ENCODE peak calls at places on chromosome 16, in ten cellular contexts. P is body of pancreas, E is transverse colon, Y is heart left ventricle, X is ovary, D is IMR-90, T is Peyer's patch, F is uterus, S is A549, O is prostate gland. H is an unnamed sample.

GRCh38 chr16:69040144-69040909 is 65.1 kb upstream of the HAS3 start:
- DNase-seq in P (no peak), E (no peak), Y (no peak), X (no peak), D (peak), T (no peak), F (no peak), S (peak), O (no peak), H (no peak)

GRCh38 chr16:25198021-25198420 is 18.7 kb upstream of the AQP8 start:
- DNase-seq in P (no peak), E (no peak), Y (no peak), X (no peak), D (peak), T (no peak), F (no peak), S (peak), O (no peak), H (no peak)

GRCh38 chr16:76157629-76158028 is 119.6 kb upstream of the CNTNAP4 start:
- DNase-seq in P (no peak), E (no peak), Y (no peak), X (no peak), D (no peak), T (no peak), F (no peak), S (no peak), O (no peak), H (no peak)

GRCh38 chr16:11309895-11310633 is 28.9 kb upstream of the PRM1 start:
- DNase-seq in P (no peak), E (no peak), Y (no peak), X (peak), D (no peak), T (no peak), F (no peak), S (no peak), O (no peak), H (no peak)

GRCh38 chr16:3690991-3691720 is 26.2 kb downstream of the TRAP1 start:
- DNase-seq in P (no peak), E (no peak), Y (no peak), X (no peak), D (no peak), T (no peak), F (peak), S (peak), O (no peak), H (no peak)

GRCh38 chr16:47136101-47136820 is 7.5 kb downstream of the NETO2 start:
- DNase-seq in P (no peak), E (no peak), Y (no peak), X (no peak), D (peak), T (no peak), F (no peak), S (peak), O (no peak), H (no peak)

GRCh38 chr16:58046936-58047335 is 21.4 kb downstream of the MMP15 start:
- DNase-seq in P (no peak), E (peak), Y (no peak), X (no peak), D (no peak), T (peak), F (no peak), S (no peak), O (no peak), H (no peak)

GRCh38 chr16:20866161-20866772 is 33.9 kb downstream of the DCUN1D3 start:
- DNase-seq in P (peak), E (peak), Y (peak), X (no peak), D (peak), T (no peak), F (no peak), S (peak), O (no peak), H (peak)

GRCh38 chr16:20610192-20610891 is 34.2 kb upstream of the ACSM2B start:
- DNase-seq in P (no peak), E (no peak), Y (no peak), X (no peak), D (no peak), T (no peak), F (no peak), S (no peak), O (no peak), H (no peak)

GRCh38 chr16:67029249-67030096 is 524 bp downstream of the CBFB start:
- DNase-seq in P (peak), E (peak), Y (peak), X (peak), D (peak), T (peak), F (peak), S (peak), O (peak), H (peak)

GRCh38 chr16:58339452-58339938 is 44.7 kb upstream of the PRSS54 start:
- DNase-seq in P (no peak), E (no peak), Y (peak), X (no peak), D (no peak), T (no peak), F (no peak), S (peak), O (no peak), H (no peak)

GRCh38 chr16:4767872-4768548 is 1.0 kb upstream of the ZNF500 start:
- DNase-seq in P (peak), E (peak), Y (no peak), X (peak), D (peak), T (no peak), F (peak), S (peak), O (no peak), H (no peak)

GRCh38 chr16:78177218-78177617 is 77.8 kb downstream of the WWOX start:
- DNase-seq in P (no peak), E (no peak), Y (no peak), X (no peak), D (no peak), T (no peak), F (no peak), S (no peak), O (no peak), H (no peak)

GRCh38 chr16:58670946-58671583 is 13.5 kb downstream of the SLC38A7 start:
- DNase-seq in P (no peak), E (no peak), Y (no peak), X (no peak), D (no peak), T (no peak), F (no peak), S (no peak), O (no peak), H (no peak)

GRCh38 chr16:5709889-5710288 is 612.3 kb upstream of the EEF2KMT start:
- DNase-seq in P (no peak), E (no peak), Y (no peak), X (no peak), D (peak), T (no peak), F (no peak), S (no peak), O (no peak), H (no peak)

GRCh38 chr16:52574105-52574437 is 27.1 kb upstream of the TOX3 start:
- DNase-seq in P (no peak), E (no peak), Y (no peak), X (no peak), D (no peak), T (no peak), F (no peak), S (no peak), O (no peak), H (no peak)

GRCh38 chr16:27199747-27200146 is 3.6 kb upstream of the KDM8 start:
- DNase-seq in P (no peak), E (no peak), Y (no peak), X (no peak), D (no peak), T (no peak), F (no peak), S (no peak), O (no peak), H (no peak)

GRCh38 chr16:89153848-89154271 is 17.7 kb upstream of the CDH15 start:
- DNase-seq in P (no peak), E (no peak), Y (no peak), X (no peak), D (no peak), T (no peak), F (no peak), S (no peak), O (peak), H (no peak)

GRCh38 chr16:20763461-20764232 is at the start of gene ACSM3:
- DNase-seq in P (peak), E (peak), Y (peak), X (peak), D (peak), T (peak), F (peak), S (peak), O (peak), H (peak)

GRCh38 chr16:31010539-31010938 is at the start of gene STX1B:
- DNase-seq in P (no peak), E (peak), Y (no peak), X (no peak), D (no peak), T (no peak), F (no peak), S (no peak), O (no peak), H (no peak)
- TF ChIP-seq POLR2A in P (no peak), E (no peak), Y (no peak), X (no peak), D (no peak), T (no peak), F (no peak), S (no peak), O (no peak), H (no peak)

GRCh38 chr16:648071-648785 is 937 bp upstream of the WDR90 start:
- DNase-seq in P (peak), E (peak), Y (no peak), X (no peak), D (no peak), T (peak), F (no peak), S (peak), O (peak), H (peak)

GRCh38 chr16:651844-652243 is 2.7 kb downstream of the WDR90 start:
- DNase-seq in P (no peak), E (no peak), Y (no peak), X (no peak), D (no peak), T (no peak), F (no peak), S (no peak), O (no peak), H (no peak)

GRCh38 chr16:647173-647902 is 1.8 kb upstream of the WDR90 start:
- DNase-seq in P (no peak), E (peak), Y (no peak), X (no peak), D (no peak), T (peak), F (no peak), S (no peak), O (no peak), H (peak)

GRCh38 chr16:648786-649589 is at the start of gene WDR90:
- DNase-seq in P (peak), E (peak), Y (peak), X (peak), D (peak), T (peak), F (peak), S (peak), O (peak), H (peak)

GRCh38 chr16:649646-650045 is 481 bp downstream of the WDR90 start:
- DNase-seq in P (no peak), E (no peak), Y (no peak), X (no peak), D (no peak), T (no peak), F (no peak), S (no peak), O (no peak), H (no peak)
- TF ChIP-seq POLR2A in P (no peak), E (no peak), Y (no peak), X (no peak), D (no peak), T (no peak), F (no peak), S (no peak), O (no peak), H (no peak)

GRCh38 chr16:17520567-17520966 is 49.8 kb upstream of the XYLT1 start:
- DNase-seq in P (no peak), E (no peak), Y (no peak), X (no peak), D (peak), T (no peak), F (no peak), S (no peak), O (no peak), H (no peak)
- TF ChIP-seq POLR2A in P (no peak), E (no peak), Y (no peak), X (no peak), D (no peak), T (no peak), F (no peak), S (no peak), O (no peak), H (no peak)

DNA sequence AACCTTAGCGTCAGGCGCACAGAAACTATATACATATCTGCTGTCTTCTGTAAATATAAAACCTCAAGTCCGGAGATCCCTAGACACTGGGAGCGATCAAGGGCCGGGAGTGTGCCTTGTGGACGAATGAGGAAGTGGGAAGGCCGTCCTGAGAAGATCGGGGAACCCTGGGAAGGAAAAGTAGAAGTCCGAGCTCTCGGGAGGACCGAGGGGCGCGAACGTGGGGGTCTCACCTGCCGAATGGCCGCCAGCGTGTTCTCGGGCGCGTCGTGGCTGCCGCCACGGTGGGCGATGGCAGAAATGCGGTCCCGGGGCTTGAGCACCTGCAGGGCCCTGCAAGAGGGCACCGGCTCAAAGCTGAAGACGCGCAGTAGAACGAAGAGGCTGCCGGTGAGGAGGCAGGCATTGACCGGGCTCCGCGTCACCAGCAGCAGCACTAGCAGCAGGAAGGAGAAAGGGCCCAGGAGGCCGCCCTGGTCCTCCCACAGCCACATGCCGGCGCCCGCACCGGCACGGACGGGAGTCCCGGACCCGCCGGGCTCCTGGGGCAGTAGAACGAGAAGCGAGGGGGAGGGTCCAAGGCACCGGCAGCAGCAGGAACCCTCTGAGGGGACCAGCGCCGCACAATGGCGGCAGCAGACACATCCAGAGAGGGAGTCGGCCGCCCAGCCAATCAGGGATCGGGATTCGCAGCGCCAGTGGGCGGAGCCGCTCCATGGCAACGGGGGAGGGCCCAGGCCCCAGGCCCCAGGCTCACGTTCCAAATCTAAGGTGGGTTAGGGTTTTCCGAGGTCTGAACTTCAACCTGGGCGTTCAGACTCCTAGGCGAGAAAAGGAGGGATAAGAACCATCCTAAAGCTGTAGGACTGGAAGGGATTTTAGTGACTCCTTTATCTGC is at the start of gene GDE1:
- DNase-seq in P (peak), E (peak), Y (peak), X (peak), D (peak), T (peak), F (peak), S (peak), O (peak), H (peak)
- TF ChIP-seq POLR2A in P (peak), E (peak), Y (peak), X (peak), D (peak), T (peak), F (peak), S (peak), O (peak), H (peak)

GRCh38 chr16:31489616-31490584 is 7.0 kb downstream of the SLC5A2 start:
- DNase-seq in P (no peak), E (no peak), Y (no peak), X (no peak), D (no peak), T (no peak), F (no peak), S (no peak), O (no peak), H (no peak)
- TF ChIP-seq POLR2A in P (no peak), E (no peak), Y (no peak), X (no peak), D (no peak), T (no peak), F (no peak), S (no peak), O (no peak), H (no peak)

H was measured in stomach.